ENCODE peak calls at places on chromosomes 3 and 15, in six cellular contexts. One of them, this sample, is unnamed.

GRCh38 chr15:29309139-29309538 is 39.5 kb upstream of the NSMCE3 start:
- DNase-seq in cardiac fibroblast: no peak
- DNase-seq in suprapubic skin: no peak
- DNase-seq in ascending aorta: no peak
- DNase-seq in CD8-positive, alpha-beta T cell: no peak
- DNase-seq in fibroblast of mammary gland: no peak
- DNase-seq in this sample: no peak

GRCh38 chr3:188734395-188734794 is 437.4 kb upstream of the TPRG1 start:
- DNase-seq in cardiac fibroblast: no peak
- DNase-seq in fibroblast of mammary gland: peak
- DNase-seq in ascending aorta: no peak
- DNase-seq in suprapubic skin: no peak
- DNase-seq in CD8-positive, alpha-beta T cell: no peak
- DNase-seq in this sample: no peak

GRCh38 chr15:63287109-63287508 is 9.7 kb downstream of the APH1B start:
- DNase-seq in cardiac fibroblast: peak
- DNase-seq in suprapubic skin: no peak
- DNase-seq in ascending aorta: no peak
- DNase-seq in fibroblast of mammary gland: peak
- DNase-seq in CD8-positive, alpha-beta T cell: no peak
- DNase-seq in this sample: no peak

GRCh38 chr3:101950510-101950909 is 101.2 kb downstream of the NFKBIZ start:
- DNase-seq in cardiac fibroblast: peak
- DNase-seq in CD8-positive, alpha-beta T cell: no peak
- DNase-seq in ascending aorta: no peak
- DNase-seq in fibroblast of mammary gland: peak
- DNase-seq in suprapubic skin: no peak
- DNase-seq in this sample: peak

GRCh38 chr3:169764164-169764452 is 752 bp downstream of the TERC start:
- DNase-seq in CD8-positive, alpha-beta T cell: no peak
- DNase-seq in suprapubic skin: no peak
- DNase-seq in cardiac fibroblast: peak
- DNase-seq in ascending aorta: no peak
- DNase-seq in fibroblast of mammary gland: peak
- DNase-seq in this sample: no peak

GRCh38 chr3:134708025-134708597 is 57.3 kb upstream of the KY start:
- DNase-seq in ascending aorta: no peak
- DNase-seq in suprapubic skin: no peak
- DNase-seq in cardiac fibroblast: peak
- DNase-seq in CD8-positive, alpha-beta T cell: no peak
- DNase-seq in fibroblast of mammary gland: peak
- DNase-seq in this sample: no peak

GRCh38 chr15:89672221-89673161 is 6.7 kb downstream of the PLIN1 start:
- DNase-seq in ascending aorta: peak
- DNase-seq in cardiac fibroblast: peak
- DNase-seq in fibroblast of mammary gland: peak
- DNase-seq in CD8-positive, alpha-beta T cell: no peak
- DNase-seq in suprapubic skin: no peak
- DNase-seq in this sample: peak

GRCh38 chr3:146161725-146162047 is 702 bp upstream of the PLOD2 start:
- DNase-seq in suprapubic skin: no peak
- DNase-seq in cardiac fibroblast: peak
- DNase-seq in fibroblast of mammary gland: peak
- DNase-seq in ascending aorta: peak
- DNase-seq in CD8-positive, alpha-beta T cell: no peak
- DNase-seq in this sample: no peak

GRCh38 chr3:27380433-27381357 is 11.5 kb upstream of the NEK10 start:
- DNase-seq in suprapubic skin: no peak
- DNase-seq in CD8-positive, alpha-beta T cell: no peak
- DNase-seq in fibroblast of mammary gland: no peak
- DNase-seq in cardiac fibroblast: peak
- DNase-seq in ascending aorta: no peak
- DNase-seq in this sample: no peak

GRCh38 chr15:40285151-40285898 is 2.5 kb upstream of the ANKRD63 start:
- DNase-seq in CD8-positive, alpha-beta T cell: no peak
- DNase-seq in cardiac fibroblast: peak
- DNase-seq in suprapubic skin: no peak
- DNase-seq in ascending aorta: no peak
- DNase-seq in fibroblast of mammary gland: no peak
- DNase-seq in this sample: no peak

GRCh38 chr15:38074029-38074428 is 139.6 kb downstream of the TMCO5A start:
- DNase-seq in cardiac fibroblast: no peak
- DNase-seq in CD8-positive, alpha-beta T cell: no peak
- DNase-seq in ascending aorta: no peak
- DNase-seq in suprapubic skin: no peak
- DNase-seq in fibroblast of mammary gland: peak
- DNase-seq in this sample: no peak

GRCh38 chr3:161545823-161546222 is 49.2 kb downstream of the OTOL1 start:
- DNase-seq in fibroblast of mammary gland: no peak
- DNase-seq in suprapubic skin: no peak
- DNase-seq in CD8-positive, alpha-beta T cell: no peak
- DNase-seq in ascending aorta: no peak
- DNase-seq in cardiac fibroblast: no peak
- DNase-seq in this sample: no peak

GRCh38 chr3:129432036-129432435 is 3.6 kb upstream of the EFCAB12 start:
- DNase-seq in CD8-positive, alpha-beta T cell: no peak
- DNase-seq in fibroblast of mammary gland: no peak
- DNase-seq in cardiac fibroblast: no peak
- DNase-seq in ascending aorta: no peak
- DNase-seq in suprapubic skin: no peak
- DNase-seq in this sample: no peak

GRCh38 chr3:159219231-159219630 is 417.4 kb downstream of the MFSD1 start:
- DNase-seq in suprapubic skin: no peak
- DNase-seq in fibroblast of mammary gland: no peak
- DNase-seq in ascending aorta: no peak
- DNase-seq in CD8-positive, alpha-beta T cell: no peak
- DNase-seq in cardiac fibroblast: no peak
- DNase-seq in this sample: no peak

GRCh38 chr15:97728791-97729190 is 231.7 kb upstream of the ARRDC4 start:
- DNase-seq in fibroblast of mammary gland: no peak
- DNase-seq in suprapubic skin: no peak
- DNase-seq in ascending aorta: no peak
- DNase-seq in CD8-positive, alpha-beta T cell: no peak
- DNase-seq in cardiac fibroblast: no peak
- DNase-seq in this sample: no peak

GRCh38 chr3:17846466-17846865 is 104.0 kb upstream of the TBC1D5 start:
- DNase-seq in fibroblast of mammary gland: no peak
- DNase-seq in cardiac fibroblast: no peak
- DNase-seq in CD8-positive, alpha-beta T cell: no peak
- DNase-seq in ascending aorta: no peak
- DNase-seq in suprapubic skin: no peak
- DNase-seq in this sample: no peak

GRCh38 chr3:13642597-13642996 is 93.7 kb downstream of the FBLN2 start:
- DNase-seq in cardiac fibroblast: no peak
- DNase-seq in suprapubic skin: no peak
- DNase-seq in fibroblast of mammary gland: no peak
- DNase-seq in CD8-positive, alpha-beta T cell: no peak
- DNase-seq in ascending aorta: no peak
- DNase-seq in this sample: no peak

GRCh38 chr15:91967935-91968605 is 114.6 kb downstream of the SLCO3A1 start:
- DNase-seq in CD8-positive, alpha-beta T cell: no peak
- DNase-seq in suprapubic skin: no peak
- DNase-seq in cardiac fibroblast: no peak
- DNase-seq in fibroblast of mammary gland: peak
- DNase-seq in ascending aorta: no peak
- DNase-seq in this sample: no peak

GRCh38 chr15:62482715-62483429 is 317.8 kb upstream of the C2CD4B start:
- DNase-seq in ascending aorta: no peak
- DNase-seq in cardiac fibroblast: peak
- DNase-seq in fibroblast of mammary gland: no peak
- DNase-seq in CD8-positive, alpha-beta T cell: no peak
- DNase-seq in suprapubic skin: no peak
- DNase-seq in this sample: no peak

GRCh38 chr3:9727041-9727595 is 4.4 kb upstream of the BRPF1 start:
- DNase-seq in cardiac fibroblast: no peak
- DNase-seq in suprapubic skin: no peak
- DNase-seq in CD8-positive, alpha-beta T cell: peak
- DNase-seq in fibroblast of mammary gland: no peak
- DNase-seq in ascending aorta: no peak
- DNase-seq in this sample: no peak

GRCh38 chr3:187593347-187593850 is 76.8 kb downstream of the SST start:
- DNase-seq in cardiac fibroblast: no peak
- DNase-seq in fibroblast of mammary gland: no peak
- DNase-seq in CD8-positive, alpha-beta T cell: no peak
- DNase-seq in suprapubic skin: no peak
- DNase-seq in ascending aorta: no peak
- DNase-seq in this sample: no peak

GRCh38 chr3:32454111-32454510 is 48.5 kb downstream of the CMTM6 start:
- DNase-seq in cardiac fibroblast: no peak
- DNase-seq in ascending aorta: peak
- DNase-seq in fibroblast of mammary gland: no peak
- DNase-seq in suprapubic skin: no peak
- DNase-seq in CD8-positive, alpha-beta T cell: no peak
- DNase-seq in this sample: no peak

GRCh38 chr3:7385635-7386034 is 524.7 kb downstream of the GRM7 start:
- DNase-seq in ascending aorta: no peak
- DNase-seq in cardiac fibroblast: peak
- DNase-seq in fibroblast of mammary gland: no peak
- DNase-seq in suprapubic skin: no peak
- DNase-seq in CD8-positive, alpha-beta T cell: no peak
- DNase-seq in this sample: no peak

GRCh38 chr3:16885948-16886683 is 1.4 kb downstream of the PLCL2 start:
- DNase-seq in CD8-positive, alpha-beta T cell: no peak
- DNase-seq in ascending aorta: no peak
- DNase-seq in cardiac fibroblast: peak
- DNase-seq in suprapubic skin: no peak
- DNase-seq in fibroblast of mammary gland: peak
- DNase-seq in this sample: no peak

GRCh38 chr3:55500555-55501340 is 13.6 kb upstream of the WNT5A start:
- DNase-seq in ascending aorta: no peak
- DNase-seq in cardiac fibroblast: no peak
- DNase-seq in fibroblast of mammary gland: no peak
- DNase-seq in CD8-positive, alpha-beta T cell: no peak
- DNase-seq in suprapubic skin: no peak
- DNase-seq in this sample: no peak

DNA sequence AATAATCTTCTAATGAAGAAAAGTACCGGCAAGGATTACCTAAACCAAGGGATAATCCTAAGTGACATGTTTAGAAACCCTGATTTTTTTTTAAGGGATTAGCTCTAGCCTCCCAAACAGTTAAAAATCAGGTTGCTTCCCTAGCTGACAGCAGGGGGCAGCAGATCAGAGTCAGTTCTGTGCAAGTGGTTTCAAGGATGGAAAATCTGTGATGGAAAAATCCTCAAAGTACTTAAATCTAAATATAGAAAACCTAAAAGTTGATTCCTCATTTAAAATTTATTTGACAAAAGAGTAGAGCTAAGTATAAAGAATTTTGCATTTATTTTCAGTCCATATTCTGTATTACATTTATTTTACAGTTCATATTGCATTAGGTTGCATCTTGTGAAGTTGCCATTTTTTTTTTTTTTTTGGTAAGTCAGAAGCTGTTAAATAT is 107.6 kb downstream of the PEX5L start:
- DNase-seq in CD8-positive, alpha-beta T cell: no peak
- DNase-seq in suprapubic skin: no peak
- DNase-seq in cardiac fibroblast: peak
- DNase-seq in fibroblast of mammary gland: peak
- DNase-seq in ascending aorta: no peak
- DNase-seq in this sample: peak
- TF ChIP-seq CTCF in CD8-positive, alpha-beta T cell: peak
- TF ChIP-seq CTCF in suprapubic skin: peak
- TF ChIP-seq CTCF in cardiac fibroblast: peak
- TF ChIP-seq CTCF in fibroblast of mammary gland: peak
- TF ChIP-seq CTCF in ascending aorta: peak
- TF ChIP-seq CTCF in this sample: peak

DNA sequence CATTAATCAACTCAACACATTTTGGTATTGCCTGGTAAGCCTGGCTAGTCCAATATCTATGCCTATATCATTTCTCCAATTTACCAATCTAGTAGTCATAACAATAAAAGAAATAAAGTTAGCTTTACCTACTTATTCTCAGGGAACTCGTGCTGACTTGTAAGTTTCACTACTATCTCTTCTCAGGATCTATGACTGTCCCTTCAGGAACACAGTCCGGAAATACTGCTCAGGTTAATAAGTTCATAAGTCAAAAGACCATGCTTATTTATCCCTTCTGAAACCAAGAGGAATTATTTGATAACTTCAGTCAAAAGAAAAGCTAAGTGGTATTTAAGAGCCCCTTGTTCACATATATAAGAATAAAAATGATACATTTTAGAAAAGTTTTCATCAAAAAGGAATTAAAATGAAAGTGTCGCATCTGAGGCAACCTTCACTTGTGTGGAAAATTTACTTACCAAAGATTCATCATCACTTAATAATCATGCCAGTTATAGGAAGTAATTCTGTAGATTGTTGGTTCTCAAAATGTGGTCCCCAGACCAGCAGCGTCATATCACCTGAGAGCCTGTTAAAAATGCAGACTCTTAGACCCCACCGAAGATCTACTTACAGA is 15.5 kb upstream of the THRB start:
- DNase-seq in CD8-positive, alpha-beta T cell: no peak
- DNase-seq in fibroblast of mammary gland: no peak
- DNase-seq in ascending aorta: no peak
- DNase-seq in cardiac fibroblast: no peak
- DNase-seq in suprapubic skin: no peak
- DNase-seq in this sample: no peak
- H3K4me3 ChIP-seq in CD8-positive, alpha-beta T cell: no peak
- H3K4me3 ChIP-seq in fibroblast of mammary gland: no peak
- H3K4me3 ChIP-seq in ascending aorta: no peak
- H3K4me3 ChIP-seq in cardiac fibroblast: no peak
- H3K4me3 ChIP-seq in suprapubic skin: no peak
- H3K4me3 ChIP-seq in this sample: no peak

GRCh38 chr3:112437146-112438022 is 61.9 kb downstream of the BTLA start:
- DNase-seq in fibroblast of mammary gland: peak
- DNase-seq in ascending aorta: no peak
- DNase-seq in cardiac fibroblast: peak
- DNase-seq in suprapubic skin: no peak
- DNase-seq in CD8-positive, alpha-beta T cell: no peak
- DNase-seq in this sample: no peak
- TF ChIP-seq CTCF in fibroblast of mammary gland: peak
- TF ChIP-seq CTCF in ascending aorta: no peak
- TF ChIP-seq CTCF in cardiac fibroblast: peak
- TF ChIP-seq CTCF in suprapubic skin: no peak
- TF ChIP-seq CTCF in CD8-positive, alpha-beta T cell: no peak
- TF ChIP-seq CTCF in this sample: peak

GRCh38 chr3:115783938-115784738 is 160.8 kb downstream of the GAP43 start:
- DNase-seq in cardiac fibroblast: peak
- DNase-seq in CD8-positive, alpha-beta T cell: peak
- DNase-seq in ascending aorta: peak
- DNase-seq in suprapubic skin: peak
- DNase-seq in fibroblast of mammary gland: peak
- DNase-seq in this sample: no peak
- H3K4me3 ChIP-seq in cardiac fibroblast: peak
- H3K4me3 ChIP-seq in CD8-positive, alpha-beta T cell: peak
- H3K4me3 ChIP-seq in ascending aorta: peak
- H3K4me3 ChIP-seq in suprapubic skin: peak
- H3K4me3 ChIP-seq in fibroblast of mammary gland: peak
- H3K4me3 ChIP-seq in this sample: peak